ENCODE peak calls at places on chromosomes 7 and 10, in ten cellular contexts. D is GM20000, R is A673, B is activated B cell treated with CpG ODN at 0.5 μM for 24 hours, H is AG10803, Y is psoas muscle, E is tibial artery, W is nephron progenitor cell, T is GM13977, S is coronary artery. J is an unnamed sample.

GRCh38 chr10:54081950-54082349 is 719.1 kb downstream of the PCDH15 start:
- DNase-seq in D (no peak), R (no peak), B (no peak), H (no peak), Y (no peak), E (no peak), W (no peak), T (no peak), S (no peak), J (no peak)

GRCh38 chr10:118980870-118981269 is 48.6 kb upstream of the NANOS1 start:
- DNase-seq in D (no peak), R (peak), B (no peak), H (peak), Y (no peak), E (no peak), W (no peak), T (no peak), S (no peak), J (no peak)

GRCh38 chr7:131249003-131249402 is 78.7 kb upstream of the MKLN1 start:
- DNase-seq in D (no peak), R (peak), B (no peak), H (peak), Y (peak), E (peak), W (no peak), T (no peak), S (peak), J (no peak)

GRCh38 chr7:6590645-6591110 is 857 bp downstream of the INTS15 start:
- DNase-seq in D (no peak), R (no peak), B (no peak), H (no peak), Y (no peak), E (no peak), W (no peak), T (no peak), S (no peak), J (no peak)

GRCh38 chr7:23055582-23056178 is 41.8 kb upstream of the HYCC1 start:
- DNase-seq in D (peak), R (peak), B (no peak), H (peak), Y (no peak), E (no peak), W (peak), T (peak), S (no peak), J (peak)

GRCh38 chr10:986881-987634 is 1.2 kb upstream of the GTPBP4 start:
- DNase-seq in D (no peak), R (no peak), B (no peak), H (peak), Y (no peak), E (no peak), W (no peak), T (no peak), S (no peak), J (no peak)

GRCh38 chr10:120436431-120437142 is 20.4 kb upstream of the PLPP4 start:
- DNase-seq in D (no peak), R (no peak), B (no peak), H (no peak), Y (no peak), E (no peak), W (no peak), T (no peak), S (no peak), J (no peak)

GRCh38 chr7:43119371-43120069 is 7.1 kb downstream of the HECW1 start:
- DNase-seq in D (no peak), R (no peak), B (no peak), H (peak), Y (no peak), E (no peak), W (no peak), T (no peak), S (no peak), J (no peak)

GRCh38 chr10:95289003-95289920 is 1.5 kb downstream of the PDLIM1 start:
- DNase-seq in D (peak), R (no peak), B (no peak), H (peak), Y (no peak), E (no peak), W (no peak), T (no peak), S (no peak), J (peak)

GRCh38 chr10:58516118-58516517 is 3.4 kb downstream of the BICC1 start:
- DNase-seq in D (no peak), R (no peak), B (no peak), H (peak), Y (no peak), E (no peak), W (no peak), T (no peak), S (no peak), J (no peak)

GRCh38 chr7:135362871-135363270 is 129.2 kb downstream of the STRA8 start:
- DNase-seq in D (no peak), R (no peak), B (no peak), H (no peak), Y (no peak), E (no peak), W (no peak), T (no peak), S (no peak), J (no peak)

GRCh38 chr10:93028881-93029280 is 31.7 kb upstream of the CYP26C1 start:
- DNase-seq in D (no peak), R (no peak), B (no peak), H (peak), Y (no peak), E (no peak), W (no peak), T (no peak), S (no peak), J (no peak)

GRCh38 chr10:93032105-93032808 is 28.3 kb upstream of the CYP26C1 start:
- DNase-seq in D (no peak), R (no peak), B (no peak), H (peak), Y (no peak), E (no peak), W (no peak), T (no peak), S (no peak), J (no peak)

GRCh38 chr10:93032809-93033137 is 27.8 kb upstream of the CYP26C1 start:
- DNase-seq in D (no peak), R (no peak), B (no peak), H (no peak), Y (no peak), E (no peak), W (no peak), T (no peak), S (no peak), J (no peak)

GRCh38 chr10:93027508-93027907 is 33.1 kb upstream of the CYP26C1 start:
- DNase-seq in D (no peak), R (no peak), B (no peak), H (no peak), Y (no peak), E (no peak), W (no peak), T (no peak), S (no peak), J (no peak)

DNA sequence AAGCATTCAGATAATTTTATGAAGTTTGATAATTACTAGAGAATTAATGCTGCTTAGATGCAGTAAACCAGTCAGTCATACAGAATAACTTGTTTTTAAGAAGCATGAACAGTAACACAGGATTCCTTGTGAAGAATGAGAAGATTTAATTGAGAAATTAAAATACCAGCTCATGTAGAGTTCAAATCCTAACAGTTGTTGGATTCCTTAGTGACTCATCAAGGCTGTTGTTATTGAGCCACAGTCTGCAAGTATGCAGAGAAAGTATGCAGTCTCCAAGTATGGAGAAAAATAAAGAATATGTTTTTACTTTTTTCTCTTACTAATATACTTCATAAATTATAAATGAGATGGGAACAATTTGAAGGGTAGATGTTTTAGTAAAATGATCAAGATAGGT is 30.2 kb upstream of the CYP26C1 start:
- DNase-seq in D (no peak), R (peak), B (no peak), H (peak), Y (no peak), E (no peak), W (no peak), T (no peak), S (no peak), J (no peak)
- TF ChIP-seq CTCF in D (no peak), R (no peak), B (no peak), H (no peak), Y (no peak), E (no peak), W (no peak), T (no peak), S (no peak), J (no peak)

DNA sequence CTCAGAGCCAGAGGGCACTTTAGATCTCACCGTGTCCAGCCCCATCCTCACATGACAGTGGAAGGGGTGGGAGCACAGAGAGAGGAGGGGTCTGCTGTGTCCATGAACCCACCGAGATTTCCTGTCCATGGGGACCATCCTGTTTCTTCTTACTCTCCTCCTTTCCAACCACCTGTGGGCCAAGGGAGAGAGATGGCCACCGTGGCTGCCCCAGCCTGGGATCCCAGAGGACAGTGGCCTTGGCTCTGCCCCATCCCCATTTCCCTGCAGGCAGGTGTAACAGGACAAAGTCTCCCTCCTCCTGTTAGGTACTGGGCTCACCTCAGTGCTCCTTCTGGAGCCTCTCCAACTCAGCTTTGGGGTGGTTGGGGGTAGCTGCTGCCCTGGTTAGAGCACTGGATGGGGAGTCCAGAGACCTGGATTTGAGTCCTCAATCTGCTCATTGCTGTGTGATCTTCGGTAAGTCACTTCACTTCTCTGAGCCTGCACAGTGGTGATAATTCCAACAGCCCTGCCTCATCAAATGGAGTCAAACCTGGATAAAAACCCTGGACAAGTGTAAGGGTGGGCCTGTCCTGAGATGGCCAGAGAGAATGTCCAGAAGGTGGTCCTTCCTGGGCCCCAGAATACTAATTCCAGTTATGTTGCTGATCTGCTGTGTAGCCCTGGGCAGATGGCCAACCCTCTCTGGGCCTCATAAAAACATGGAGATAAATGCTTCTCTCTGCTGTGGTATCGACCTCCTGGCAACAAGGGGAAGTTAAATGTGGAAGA is 17.9 kb upstream of the PCBD1 start:
- DNase-seq in D (no peak), R (no peak), B (no peak), H (no peak), Y (no peak), E (no peak), W (no peak), T (no peak), S (no peak), J (no peak)
- TF ChIP-seq CTCF in D (no peak), R (no peak), B (no peak), H (no peak), Y (no peak), E (no peak), W (no peak), T (no peak), S (no peak), J (no peak)

DNA sequence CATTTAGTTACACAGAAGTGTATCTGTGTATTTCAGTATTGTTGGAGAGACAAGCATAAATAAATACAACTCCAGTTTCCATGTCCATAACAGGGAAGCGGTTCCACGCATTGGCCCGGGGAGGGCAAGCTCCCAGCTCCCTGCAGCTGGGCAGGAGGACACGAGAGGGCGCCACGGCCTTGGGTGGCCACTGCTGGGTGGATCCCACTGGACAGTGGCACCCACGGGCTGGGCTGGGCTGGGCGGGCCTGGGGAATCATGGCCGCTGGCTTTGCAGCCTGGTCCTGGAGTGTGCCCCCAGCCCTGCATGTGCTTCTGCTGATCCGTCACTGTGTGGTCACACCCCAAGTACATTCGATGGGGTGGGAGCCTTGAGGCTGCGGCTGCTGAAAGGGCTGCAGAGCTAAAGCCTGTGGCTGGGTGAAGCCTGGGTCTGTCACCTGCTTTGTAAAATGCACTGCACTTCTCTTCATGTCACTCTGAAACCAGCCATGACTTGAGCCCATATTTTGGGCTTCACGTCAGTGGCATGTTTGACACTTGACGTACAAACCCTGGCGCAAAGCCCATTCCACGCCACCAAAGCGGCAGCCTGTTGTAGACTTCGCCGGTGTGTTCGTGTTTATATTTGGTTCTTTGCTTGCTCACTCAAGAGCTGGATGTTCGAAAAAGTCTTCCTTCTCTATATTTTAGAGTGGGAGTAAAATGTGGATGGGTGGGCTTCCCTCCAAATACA is 27.5 kb downstream of the LRRC27 start:
- DNase-seq in D (no peak), R (no peak), B (no peak), H (no peak), Y (no peak), E (peak), W (no peak), T (no peak), S (no peak), J (no peak)
- TF ChIP-seq CTCF in D (no peak), R (no peak), B (no peak), H (no peak), Y (no peak), E (no peak), W (no peak), T (no peak), S (no peak), J (no peak)

GRCh38 chr7:114312649-114313048 is 102.0 kb upstream of the FOXP2 start:
- DNase-seq in D (no peak), R (no peak), B (no peak), H (no peak), Y (no peak), E (no peak), W (no peak), T (no peak), S (no peak), J (no peak)

GRCh38 chr7:114309729-114310128 is 104.9 kb upstream of the FOXP2 start:
- DNase-seq in D (no peak), R (no peak), B (no peak), H (no peak), Y (no peak), E (no peak), W (no peak), T (no peak), S (no peak), J (no peak)

DNA sequence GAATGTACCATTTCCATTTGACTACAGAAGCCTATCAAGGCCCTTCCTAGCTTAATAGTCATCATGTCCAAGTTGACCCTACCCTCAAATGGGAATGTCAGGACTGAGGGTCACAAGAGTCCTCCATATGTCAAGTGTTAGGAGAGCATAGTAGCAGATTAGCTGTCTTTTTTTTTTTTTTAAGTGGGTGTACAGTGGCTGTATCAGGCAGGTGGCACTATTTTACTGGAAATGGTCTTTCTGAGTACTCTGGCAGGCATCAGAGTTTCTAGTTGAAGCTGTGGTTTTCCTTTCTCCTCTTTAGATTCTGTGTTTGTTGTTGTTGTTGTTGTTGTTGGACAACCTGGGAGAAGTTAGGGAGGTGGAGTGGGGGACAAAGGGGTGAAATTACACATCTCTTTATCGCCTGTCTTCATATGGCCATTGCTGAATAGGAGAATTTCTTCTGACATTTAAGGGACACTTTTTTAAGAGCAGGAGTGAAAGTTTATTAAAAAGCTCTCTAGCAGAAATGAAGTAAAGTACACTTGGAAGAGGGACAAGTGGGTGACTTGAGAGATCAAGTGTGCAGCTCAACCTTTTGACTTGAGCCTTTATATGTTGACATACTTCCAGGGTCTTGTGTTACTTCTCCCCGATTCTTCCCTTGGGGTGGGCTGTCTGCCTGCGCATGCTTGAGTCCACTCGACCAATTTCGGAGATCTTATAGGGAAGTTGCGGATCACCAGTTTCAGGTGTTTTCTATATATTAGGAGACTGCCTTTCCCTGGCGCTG is 104.1 kb upstream of the FOXP2 start:
- DNase-seq in D (no peak), R (no peak), B (no peak), H (peak), Y (no peak), E (no peak), W (no peak), T (no peak), S (no peak), J (peak)
- TF ChIP-seq CTCF in D (no peak), R (peak), B (no peak), H (peak), Y (peak), E (no peak), W (no peak), T (peak), S (no peak), J (peak)

GRCh38 chr7:101165075-101165957 is at the start of gene VGF:
- DNase-seq in D (peak), R (peak), B (peak), H (peak), Y (peak), E (peak), W (peak), T (peak), S (peak), J (peak)
- TF ChIP-seq CTCF in D (no peak), R (no peak), B (no peak), H (no peak), Y (no peak), E (no peak), W (no peak), T (no peak), S (no peak), J (no peak)

DNA sequence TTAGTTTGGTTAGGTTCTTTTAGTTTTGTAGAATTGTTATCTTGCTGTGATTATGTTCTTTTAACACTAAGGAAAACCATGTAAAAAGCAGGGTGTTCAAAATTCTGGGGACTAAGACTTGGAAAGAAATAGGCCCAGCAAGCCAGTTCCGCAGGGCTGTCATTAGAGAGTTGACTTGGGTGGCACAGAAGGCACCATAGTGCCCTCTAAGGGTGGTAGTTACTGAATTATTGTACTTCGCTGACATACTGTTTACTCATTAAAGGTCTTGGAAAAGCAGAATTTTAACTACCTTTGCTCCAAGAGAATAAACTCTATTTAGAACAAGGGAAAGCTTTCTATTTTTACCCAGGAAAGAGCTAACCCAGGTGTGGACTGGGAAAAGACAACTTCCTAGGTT is 86.5 kb downstream of the OTUD1 start:
- DNase-seq in D (peak), R (peak), B (no peak), H (peak), Y (no peak), E (no peak), W (no peak), T (peak), S (no peak), J (peak)
- TF ChIP-seq CTCF in D (no peak), R (peak), B (no peak), H (peak), Y (peak), E (peak), W (no peak), T (peak), S (no peak), J (peak)

DNA sequence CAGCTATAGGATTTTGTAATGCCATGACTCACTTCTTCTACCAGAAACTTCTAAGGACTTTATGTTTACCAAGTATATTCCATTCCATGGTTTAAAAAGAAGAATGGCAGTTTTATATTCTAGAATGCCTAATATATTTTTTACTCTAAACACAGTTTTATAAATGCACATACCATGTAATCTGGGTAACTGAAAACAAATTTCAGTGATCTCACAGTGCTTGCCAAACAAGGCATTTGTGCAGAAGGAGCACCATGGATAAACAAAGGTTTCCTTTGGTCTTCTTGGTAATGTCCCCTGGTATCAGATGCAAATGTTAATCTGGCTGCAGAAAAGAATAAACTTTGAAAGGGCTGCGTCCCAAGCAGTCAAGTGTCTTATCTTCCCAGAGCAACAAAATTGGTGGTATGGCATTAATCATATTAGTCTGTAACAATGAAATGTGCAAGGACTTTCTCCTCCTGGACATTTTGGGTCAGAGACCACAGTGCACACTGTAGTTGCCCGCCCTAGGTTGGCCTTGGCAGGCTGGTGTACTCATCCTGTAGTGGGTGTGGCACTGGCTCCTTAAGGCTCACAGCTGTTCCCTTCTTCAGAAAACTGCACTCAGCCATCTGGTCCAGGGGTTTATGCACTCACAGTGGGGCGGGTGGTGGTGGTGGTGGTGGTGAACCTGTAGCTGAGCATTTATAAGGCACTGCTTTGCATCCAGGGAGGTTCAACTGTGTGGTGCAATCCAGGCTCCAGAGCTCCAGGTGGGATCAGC is 56.7 kb downstream of the LAMB4 start:
- DNase-seq in D (no peak), R (no peak), B (no peak), H (no peak), Y (no peak), E (no peak), W (no peak), T (no peak), S (no peak), J (no peak)
- TF ChIP-seq CTCF in D (no peak), R (no peak), B (no peak), H (no peak), Y (no peak), E (no peak), W (no peak), T (no peak), S (no peak), J (no peak)

J was measured in GM12865.